ENCODE peak calls at places on chromosomes 6 and 20, in nine cellular contexts. One of them, this sample, is unnamed.

GRCh38 chr6:115643762-115644161 is 416.9 kb downstream of the FRK start:
- DNase-seq in keratinocyte: no peak
- DNase-seq in HCT116: peak
- DNase-seq in A673: peak
- DNase-seq in endothelial cell of umbilical vein: no peak
- DNase-seq in GM12878: no peak
- DNase-seq in GM23338: no peak
- DNase-seq in PC-3: peak
- DNase-seq in neural progenitor cell: no peak
- DNase-seq in this sample: peak

GRCh38 chr6:9437836-9438235 is 977.0 kb downstream of the TFAP2A start:
- DNase-seq in keratinocyte: no peak
- DNase-seq in HCT116: no peak
- DNase-seq in A673: no peak
- DNase-seq in endothelial cell of umbilical vein: no peak
- DNase-seq in GM12878: no peak
- DNase-seq in GM23338: no peak
- DNase-seq in PC-3: peak
- DNase-seq in neural progenitor cell: no peak
- DNase-seq in this sample: peak

GRCh38 chr6:140586426-140587061 is 1212.1 kb upstream of the CITED2 start:
- DNase-seq in keratinocyte: no peak
- DNase-seq in HCT116: no peak
- DNase-seq in A673: no peak
- DNase-seq in endothelial cell of umbilical vein: no peak
- DNase-seq in GM12878: peak
- DNase-seq in GM23338: no peak
- DNase-seq in PC-3: no peak
- DNase-seq in neural progenitor cell: no peak
- DNase-seq in this sample: no peak

GRCh38 chr20:47432251-47433210 is 69.2 kb upstream of the NCOA3 start:
- DNase-seq in keratinocyte: no peak
- DNase-seq in HCT116: peak
- DNase-seq in A673: no peak
- DNase-seq in endothelial cell of umbilical vein: no peak
- DNase-seq in GM12878: no peak
- DNase-seq in GM23338: no peak
- DNase-seq in PC-3: peak
- DNase-seq in neural progenitor cell: no peak
- DNase-seq in this sample: peak

GRCh38 chr6:3200682-3201081 is 26.8 kb downstream of the TUBB2B start:
- DNase-seq in keratinocyte: no peak
- DNase-seq in HCT116: no peak
- DNase-seq in A673: no peak
- DNase-seq in endothelial cell of umbilical vein: no peak
- DNase-seq in GM12878: no peak
- DNase-seq in GM23338: no peak
- DNase-seq in PC-3: no peak
- DNase-seq in neural progenitor cell: no peak
- DNase-seq in this sample: no peak

GRCh38 chr6:108497883-108498282 is 62.8 kb upstream of the FOXO3 start:
- DNase-seq in keratinocyte: no peak
- DNase-seq in HCT116: peak
- DNase-seq in A673: peak
- DNase-seq in endothelial cell of umbilical vein: peak
- DNase-seq in GM12878: no peak
- DNase-seq in GM23338: peak
- DNase-seq in PC-3: peak
- DNase-seq in neural progenitor cell: peak
- DNase-seq in this sample: peak

GRCh38 chr6:5109436-5109835 is 24.3 kb downstream of the PPP1R3G start:
- DNase-seq in keratinocyte: no peak
- DNase-seq in HCT116: no peak
- DNase-seq in A673: no peak
- DNase-seq in endothelial cell of umbilical vein: no peak
- DNase-seq in GM12878: no peak
- DNase-seq in GM23338: no peak
- DNase-seq in PC-3: no peak
- DNase-seq in neural progenitor cell: no peak
- DNase-seq in this sample: no peak

GRCh38 chr6:15368186-15368585 is 122.3 kb downstream of the JARID2 start:
- DNase-seq in keratinocyte: no peak
- DNase-seq in HCT116: no peak
- DNase-seq in A673: no peak
- DNase-seq in endothelial cell of umbilical vein: no peak
- DNase-seq in GM12878: no peak
- DNase-seq in GM23338: no peak
- DNase-seq in PC-3: no peak
- DNase-seq in neural progenitor cell: no peak
- DNase-seq in this sample: no peak

GRCh38 chr6:155487362-155488130 is 31.9 kb upstream of the NOX3 start:
- DNase-seq in keratinocyte: no peak
- DNase-seq in HCT116: no peak
- DNase-seq in A673: no peak
- DNase-seq in endothelial cell of umbilical vein: peak
- DNase-seq in GM12878: no peak
- DNase-seq in GM23338: no peak
- DNase-seq in PC-3: no peak
- DNase-seq in neural progenitor cell: no peak
- DNase-seq in this sample: no peak

GRCh38 chr6:15246217-15247211 is 645 bp downstream of the JARID2 start:
- DNase-seq in keratinocyte: no peak
- DNase-seq in HCT116: no peak
- DNase-seq in A673: peak
- DNase-seq in endothelial cell of umbilical vein: no peak
- DNase-seq in GM12878: no peak
- DNase-seq in GM23338: no peak
- DNase-seq in PC-3: no peak
- DNase-seq in neural progenitor cell: peak
- DNase-seq in this sample: no peak

GRCh38 chr6:86937219-86938079 is at the start of gene HTR1E:
- DNase-seq in keratinocyte: no peak
- DNase-seq in HCT116: peak
- DNase-seq in A673: peak
- DNase-seq in endothelial cell of umbilical vein: peak
- DNase-seq in GM12878: no peak
- DNase-seq in GM23338: peak
- DNase-seq in PC-3: peak
- DNase-seq in neural progenitor cell: peak
- DNase-seq in this sample: peak
- TF ChIP-seq EZH2 in keratinocyte: peak
- TF ChIP-seq EZH2 in HCT116: no peak
- TF ChIP-seq EZH2 in A673: peak
- TF ChIP-seq EZH2 in endothelial cell of umbilical vein: peak
- TF ChIP-seq EZH2 in GM12878: no peak
- TF ChIP-seq EZH2 in GM23338: peak
- TF ChIP-seq EZH2 in PC-3: no peak
- TF ChIP-seq EZH2 in neural progenitor cell: peak
- TF ChIP-seq EZH2 in this sample: peak

DNA sequence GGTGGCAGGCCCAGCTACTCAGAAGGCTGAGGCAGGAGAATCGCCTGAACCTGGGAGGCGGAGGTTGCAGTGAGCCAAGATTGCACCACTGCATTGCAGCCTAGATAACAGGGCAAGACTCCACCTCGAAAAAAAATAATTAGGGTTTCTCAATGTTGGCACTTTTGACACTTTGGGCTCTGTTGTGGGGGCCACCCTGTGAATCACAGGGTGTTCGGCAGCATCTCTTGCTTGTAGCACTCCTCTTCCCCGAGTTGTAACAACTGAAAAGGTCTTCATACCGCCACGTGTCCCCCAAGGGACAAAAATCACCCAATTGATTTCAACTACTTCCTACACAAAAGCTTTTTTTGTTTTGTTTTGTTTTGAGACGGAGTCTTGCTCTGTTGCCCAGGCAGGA is 53.2 kb upstream of the NFATC2 start:
- DNase-seq in keratinocyte: no peak
- DNase-seq in HCT116: no peak
- DNase-seq in A673: no peak
- DNase-seq in endothelial cell of umbilical vein: no peak
- DNase-seq in GM12878: no peak
- DNase-seq in GM23338: no peak
- DNase-seq in PC-3: no peak
- DNase-seq in neural progenitor cell: no peak
- DNase-seq in this sample: no peak
- H3K27ac ChIP-seq in keratinocyte: no peak
- H3K27ac ChIP-seq in HCT116: no peak
- H3K27ac ChIP-seq in A673: no peak
- H3K27ac ChIP-seq in endothelial cell of umbilical vein: no peak
- H3K27ac ChIP-seq in GM12878: no peak
- H3K27ac ChIP-seq in GM23338: no peak
- H3K27ac ChIP-seq in PC-3: no peak
- H3K27ac ChIP-seq in neural progenitor cell: no peak
- H3K27ac ChIP-seq in this sample: no peak

GRCh38 chr6:107488875-107489635 is 862 bp upstream of the SOBP start:
- DNase-seq in keratinocyte: no peak
- DNase-seq in HCT116: no peak
- DNase-seq in A673: peak
- DNase-seq in endothelial cell of umbilical vein: peak
- DNase-seq in GM12878: no peak
- DNase-seq in GM23338: peak
- DNase-seq in PC-3: no peak
- DNase-seq in neural progenitor cell: peak
- DNase-seq in this sample: no peak

GRCh38 chr6:107490568-107491058 is 696 bp downstream of the SOBP start:
- DNase-seq in keratinocyte: no peak
- DNase-seq in HCT116: no peak
- DNase-seq in A673: no peak
- DNase-seq in endothelial cell of umbilical vein: no peak
- DNase-seq in GM12878: no peak
- DNase-seq in GM23338: no peak
- DNase-seq in PC-3: no peak
- DNase-seq in neural progenitor cell: no peak
- DNase-seq in this sample: no peak

GRCh38 chr6:107488174-107488874 is 1.6 kb upstream of the SOBP start:
- DNase-seq in keratinocyte: no peak
- DNase-seq in HCT116: no peak
- DNase-seq in A673: no peak
- DNase-seq in endothelial cell of umbilical vein: no peak
- DNase-seq in GM12878: no peak
- DNase-seq in GM23338: no peak
- DNase-seq in PC-3: no peak
- DNase-seq in neural progenitor cell: peak
- DNase-seq in this sample: no peak

GRCh38 chr6:107491059-107491609 is 1.2 kb downstream of the SOBP start:
- DNase-seq in keratinocyte: no peak
- DNase-seq in HCT116: no peak
- DNase-seq in A673: no peak
- DNase-seq in endothelial cell of umbilical vein: peak
- DNase-seq in GM12878: no peak
- DNase-seq in GM23338: peak
- DNase-seq in PC-3: no peak
- DNase-seq in neural progenitor cell: peak
- DNase-seq in this sample: no peak

GRCh38 chr6:107489636-107490567 is at the start of gene SOBP:
- DNase-seq in keratinocyte: no peak
- DNase-seq in HCT116: no peak
- DNase-seq in A673: peak
- DNase-seq in endothelial cell of umbilical vein: peak
- DNase-seq in GM12878: no peak
- DNase-seq in GM23338: peak
- DNase-seq in PC-3: no peak
- DNase-seq in neural progenitor cell: peak
- DNase-seq in this sample: peak
- TF ChIP-seq CTCF in keratinocyte: no peak
- TF ChIP-seq CTCF in HCT116: no peak
- TF ChIP-seq CTCF in A673: no peak
- TF ChIP-seq CTCF in endothelial cell of umbilical vein: peak
- TF ChIP-seq CTCF in GM12878: no peak
- TF ChIP-seq CTCF in GM23338: no peak
- TF ChIP-seq CTCF in PC-3: no peak
- TF ChIP-seq CTCF in neural progenitor cell: peak
- TF ChIP-seq CTCF in this sample: no peak

GRCh38 chr6:1624848-1625341 is 15.2 kb downstream of the FOXC1 start:
- DNase-seq in keratinocyte: no peak
- DNase-seq in HCT116: no peak
- DNase-seq in A673: peak
- DNase-seq in endothelial cell of umbilical vein: peak
- DNase-seq in GM12878: no peak
- DNase-seq in GM23338: peak
- DNase-seq in PC-3: no peak
- DNase-seq in neural progenitor cell: peak
- DNase-seq in this sample: peak

GRCh38 chr6:1625926-1626413 is 16.3 kb downstream of the FOXC1 start:
- DNase-seq in keratinocyte: no peak
- DNase-seq in HCT116: no peak
- DNase-seq in A673: peak
- DNase-seq in endothelial cell of umbilical vein: peak
- DNase-seq in GM12878: no peak
- DNase-seq in GM23338: no peak
- DNase-seq in PC-3: no peak
- DNase-seq in neural progenitor cell: no peak
- DNase-seq in this sample: no peak

GRCh38 chr6:1624071-1624847 is 14.5 kb downstream of the FOXC1 start:
- DNase-seq in keratinocyte: no peak
- DNase-seq in HCT116: no peak
- DNase-seq in A673: peak
- DNase-seq in endothelial cell of umbilical vein: peak
- DNase-seq in GM12878: no peak
- DNase-seq in GM23338: peak
- DNase-seq in PC-3: no peak
- DNase-seq in neural progenitor cell: peak
- DNase-seq in this sample: no peak

GRCh38 chr6:1626481-1626880 is 16.8 kb downstream of the FOXC1 start:
- DNase-seq in keratinocyte: no peak
- DNase-seq in HCT116: no peak
- DNase-seq in A673: peak
- DNase-seq in endothelial cell of umbilical vein: peak
- DNase-seq in GM12878: no peak
- DNase-seq in GM23338: no peak
- DNase-seq in PC-3: no peak
- DNase-seq in neural progenitor cell: no peak
- DNase-seq in this sample: no peak

DNA sequence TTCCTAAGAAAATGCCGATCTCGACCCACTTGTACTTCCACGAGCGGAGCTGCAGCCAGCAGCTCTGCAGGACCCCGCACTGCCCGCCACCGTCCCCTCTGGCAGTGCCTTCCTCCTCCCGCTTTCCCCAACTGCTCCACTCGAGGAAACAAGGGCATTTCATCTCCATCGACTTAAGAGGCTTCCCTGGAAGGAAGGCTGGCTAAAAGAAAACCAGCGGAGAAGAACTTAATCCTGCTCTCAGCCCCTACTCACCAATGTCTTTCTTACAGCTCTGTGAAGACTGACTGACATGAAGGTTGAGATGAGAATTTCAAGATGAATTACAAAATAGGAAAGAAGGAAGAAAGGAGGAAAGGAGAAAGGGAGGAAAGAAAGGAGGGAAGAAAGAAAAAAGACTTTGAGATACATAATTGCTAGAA is 15.6 kb downstream of the FOXC1 start:
- DNase-seq in keratinocyte: no peak
- DNase-seq in HCT116: no peak
- DNase-seq in A673: no peak
- DNase-seq in endothelial cell of umbilical vein: peak
- DNase-seq in GM12878: no peak
- DNase-seq in GM23338: no peak
- DNase-seq in PC-3: no peak
- DNase-seq in neural progenitor cell: peak
- DNase-seq in this sample: peak
- TF ChIP-seq EZH2 in keratinocyte: no peak
- TF ChIP-seq EZH2 in HCT116: no peak
- TF ChIP-seq EZH2 in A673: peak
- TF ChIP-seq EZH2 in endothelial cell of umbilical vein: no peak
- TF ChIP-seq EZH2 in GM12878: peak
- TF ChIP-seq EZH2 in GM23338: peak
- TF ChIP-seq EZH2 in PC-3: no peak
- TF ChIP-seq EZH2 in neural progenitor cell: peak
- TF ChIP-seq EZH2 in this sample: no peak

This sample was measured in fibroblast of lung.